ENCODE peak calls at places on chromosomes 16 and 17, in six cellular contexts. V is cardiac fibroblast, L is foreskin fibroblast, Y is omental fat pad, D is HL-60, Z is HFF-Myc. J is an unnamed sample.

GRCh38 chr17:1713878-1714487 is 3.8 kb upstream of the TLCD2 start:
- DNase-seq in Y (no peak), V (no peak), Z (no peak), L (peak), D (peak), J (peak)

GRCh38 chr17:35666967-35667552 is 64.4 kb upstream of the RASL10B start:
- DNase-seq in D (no peak), V (peak), L (peak), Z (no peak), Y (no peak), J (no peak)

GRCh38 chr16:3490911-3491629 is 4.2 kb downstream of the C16orf90 start:
- DNase-seq in D (no peak), L (no peak), Z (no peak), Y (no peak), V (no peak), J (no peak)

GRCh38 chr16:80932725-80933124 is 74.0 kb downstream of the CMC2 start:
- DNase-seq in L (peak), Z (peak), Y (peak), V (peak), D (no peak), J (no peak)

GRCh38 chr17:61478790-61479492 is 26.7 kb downstream of the TBX4 start:
- DNase-seq in V (no peak), Y (no peak), Z (no peak), D (no peak), L (no peak), J (no peak)

GRCh38 chr17:50020841-50021599 is 26.0 kb upstream of the DLX3 start:
- DNase-seq in D (peak), V (no peak), Y (no peak), Z (no peak), L (no peak), J (no peak)

GRCh38 chr17:51395621-51396020 is 135.3 kb downstream of the UTP18 start:
- DNase-seq in D (no peak), L (no peak), Z (no peak), V (no peak), Y (no peak), J (no peak)

GRCh38 chr16:89163297-89163696 is 8.3 kb upstream of the CDH15 start:
- DNase-seq in Y (no peak), Z (no peak), L (no peak), V (no peak), D (no peak), J (no peak)

GRCh38 chr17:39139137-39139516 is 12.3 kb downstream of the PLXDC1 start:
- DNase-seq in Z (peak), Y (no peak), D (no peak), L (peak), V (peak), J (no peak)

GRCh38 chr16:28902909-28903308 is 22.1 kb downstream of the RABEP2 start:
- DNase-seq in L (no peak), Y (no peak), Z (no peak), V (no peak), D (no peak), J (no peak)

GRCh38 chr16:10181196-10182162 is 749 bp downstream of the GRIN2A start:
- DNase-seq in L (peak), Z (no peak), D (peak), Y (no peak), V (peak), J (peak)

GRCh38 chr17:56449176-56449575 is 144.3 kb upstream of the NOG start:
- DNase-seq in Y (no peak), Z (no peak), D (no peak), V (no peak), L (no peak), J (no peak)

GRCh38 chr16:48413291-48413690 is 28.1 kb upstream of the SIAH1 start:
- DNase-seq in Z (no peak), V (no peak), D (no peak), L (no peak), Y (no peak), J (no peak)

GRCh38 chr16:70703041-70703834 is 17.4 kb upstream of the MTSS2 start:
- DNase-seq in Z (peak), Y (no peak), L (peak), V (peak), D (no peak), J (no peak)

GRCh38 chr16:89860747-89861304 is 12.6 kb upstream of the TCF25 start:
- DNase-seq in Z (no peak), V (peak), D (peak), Y (peak), L (peak), J (peak)

DNA sequence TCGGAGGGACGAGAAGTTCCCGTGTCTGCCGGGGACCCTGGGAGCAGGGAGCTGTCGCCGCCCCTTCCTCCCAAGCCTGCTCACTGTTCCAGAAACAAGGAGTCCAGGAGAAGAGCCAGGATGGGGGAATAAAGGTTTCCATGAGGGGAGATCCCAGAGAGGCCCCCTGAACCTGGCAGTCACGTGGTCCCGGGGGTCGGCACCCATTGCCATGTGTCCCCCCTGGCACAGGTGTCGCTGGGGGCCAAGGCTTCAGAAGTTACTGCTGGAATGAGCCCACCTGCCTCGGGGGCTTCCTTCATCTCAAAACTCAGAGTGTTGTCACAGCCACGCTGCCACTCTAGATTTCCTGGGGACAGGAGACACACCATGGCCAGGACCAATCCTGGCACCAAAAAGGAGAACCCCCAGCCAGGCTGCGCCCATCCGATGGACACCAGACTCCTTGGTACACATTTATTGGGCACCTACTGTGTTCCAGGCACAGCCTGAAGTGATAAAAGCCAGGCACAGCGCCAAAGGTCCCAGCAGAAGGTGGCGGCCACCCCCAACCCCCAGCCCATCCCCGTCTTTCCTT is 19.7 kb downstream of the RBFOX3 start:
- DNase-seq in V (no peak), L (no peak), Z (no peak), Y (no peak), D (no peak), J (no peak)
- TF ChIP-seq CTCF in V (no peak), L (no peak), Z (no peak), Y (no peak), D (no peak), J (no peak)

DNA sequence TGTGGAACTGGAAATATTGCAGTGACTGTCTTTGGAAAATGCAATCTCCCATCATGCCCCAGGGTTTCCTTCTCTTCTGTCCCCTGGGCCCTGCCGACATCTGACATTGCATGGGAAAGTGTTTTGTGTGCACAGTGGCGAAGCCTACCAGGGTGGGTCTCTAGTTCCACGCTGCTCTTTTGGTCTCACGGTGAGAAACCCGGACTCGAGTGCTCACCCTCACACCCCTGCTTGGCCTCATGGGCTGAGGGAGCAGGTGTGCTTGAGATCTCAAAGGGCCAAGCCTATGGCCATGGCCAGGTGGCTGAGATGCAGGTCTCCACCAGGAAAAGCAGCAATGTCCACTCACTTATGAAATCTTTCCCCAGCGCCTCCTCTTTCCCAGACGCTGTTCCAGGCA is 32.0 kb downstream of the SPNS3 start:
- DNase-seq in V (no peak), L (no peak), Z (no peak), Y (no peak), D (no peak), J (no peak)
- TF ChIP-seq CTCF in V (no peak), L (no peak), Z (no peak), Y (no peak), D (no peak), J (no peak)

GRCh38 chr16:24699151-24699723 is 30.2 kb upstream of the TNRC6A start:
- DNase-seq in D (no peak), L (no peak), V (no peak), Y (no peak), Z (no peak), J (no peak)

GRCh38 chr16:24696699-24697098 is 32.8 kb upstream of the TNRC6A start:
- DNase-seq in Z (no peak), V (no peak), Y (no peak), D (no peak), L (no peak), J (no peak)

GRCh38 chr16:24700549-24701392 is 28.7 kb upstream of the TNRC6A start:
- DNase-seq in Z (peak), L (peak), V (peak), Y (peak), D (no peak), J (no peak)

GRCh38 chr16:24701521-24701951 is 27.9 kb upstream of the TNRC6A start:
- DNase-seq in Z (peak), Y (no peak), V (peak), L (peak), D (no peak), J (no peak)

DNA sequence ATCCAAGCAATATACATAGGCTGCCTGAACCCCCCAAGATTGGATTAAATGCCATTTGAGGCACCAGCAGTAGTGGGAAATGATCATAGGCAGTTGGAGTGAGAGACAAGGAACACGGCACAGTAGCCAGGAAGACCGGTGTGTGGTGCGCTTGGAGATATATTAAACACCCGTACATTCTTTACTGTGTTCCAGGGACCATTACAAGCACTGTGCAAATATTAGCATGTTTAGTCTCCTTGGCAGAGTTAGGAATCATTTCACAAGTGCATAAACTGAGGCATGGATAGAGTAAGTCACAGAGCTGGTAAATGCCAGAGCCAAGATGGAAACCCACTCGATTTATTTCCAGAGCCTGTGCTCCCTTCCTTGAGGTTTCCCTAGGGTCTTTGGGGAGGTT is 31.1 kb upstream of the TNRC6A start:
- DNase-seq in D (no peak), Z (no peak), L (no peak), V (no peak), Y (no peak), J (no peak)
- TF ChIP-seq CTCF in D (no peak), Z (no peak), L (no peak), V (no peak), Y (no peak), J (no peak)

GRCh38 chr17:31061678-31062077 is 33.1 kb upstream of the NF1 start:
- DNase-seq in D (no peak), L (no peak), V (no peak), Y (no peak), Z (no peak), J (no peak)
- TF ChIP-seq CTCF in D (no peak), L (no peak), V (peak), Y (no peak), Z (peak), J (no peak)

DNA sequence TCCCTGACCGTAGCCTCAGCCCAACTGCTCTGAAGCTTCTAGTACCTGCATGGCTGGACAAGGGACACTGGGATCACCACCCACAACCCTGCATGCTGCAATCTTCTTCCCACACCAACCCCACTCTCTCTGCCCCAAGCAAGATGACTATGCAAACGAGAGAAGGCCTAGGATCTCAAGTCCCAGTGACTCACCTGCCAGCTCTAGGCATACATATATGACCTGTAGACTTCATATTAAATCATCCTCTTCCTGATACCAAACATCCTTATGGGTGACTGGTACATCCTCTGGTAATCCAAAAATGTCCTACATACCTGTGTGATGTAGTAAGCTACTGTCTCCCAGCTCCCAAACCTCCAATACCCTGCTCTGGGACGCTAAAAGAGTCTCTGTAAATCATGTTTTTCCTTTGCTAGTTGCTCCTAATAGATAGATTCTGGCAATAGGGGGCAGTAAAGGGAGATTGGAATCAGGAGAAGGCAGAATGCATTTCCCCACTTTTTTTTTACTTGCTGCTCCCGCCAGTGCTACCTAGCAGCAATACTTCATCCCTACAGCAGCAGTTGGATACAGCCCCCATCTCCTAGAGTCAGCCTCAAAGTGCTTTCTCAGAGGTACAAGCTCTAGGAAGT is 43.4 kb upstream of the SOX9 start:
- DNase-seq in V (no peak), L (no peak), D (no peak), Z (no peak), Y (no peak), J (no peak)
- TF ChIP-seq CTCF in V (no peak), L (no peak), D (no peak), Z (no peak), Y (no peak), J (peak)

DNA sequence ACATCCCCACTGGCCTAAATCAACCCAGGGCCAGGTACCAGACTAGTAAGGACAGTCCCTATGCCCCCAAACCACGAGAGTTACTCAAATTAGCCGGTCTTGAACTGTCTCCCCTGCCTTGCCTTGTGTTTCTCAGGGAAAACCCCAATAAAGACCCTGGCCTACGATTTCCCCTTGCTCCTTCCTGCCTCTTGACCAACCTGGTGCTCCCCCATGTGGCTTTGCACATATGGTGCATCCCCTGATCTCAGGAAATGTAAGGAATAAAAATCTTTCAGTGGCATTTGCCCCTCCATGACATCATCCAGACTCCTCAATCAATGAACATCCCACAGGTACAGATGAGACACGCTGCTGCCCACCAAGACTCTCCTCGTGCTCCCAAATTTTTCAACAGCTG is 87.9 kb downstream of the ZNF18 start:
- DNase-seq in D (no peak), L (no peak), V (no peak), Y (no peak), Z (no peak), J (no peak)
- TF ChIP-seq CTCF in D (no peak), L (no peak), V (no peak), Y (no peak), Z (no peak), J (no peak)

GRCh38 chr17:8799851-8800212 is 667 bp upstream of the MFSD6L start:
- DNase-seq in V (no peak), D (no peak), Z (no peak), Y (no peak), L (no peak), J (no peak)

GRCh38 chr17:8797621-8798175 is 1.5 kb downstream of the MFSD6L start:
- DNase-seq in Z (no peak), V (no peak), Y (no peak), D (no peak), L (no peak), J (no peak)

GRCh38 chr17:8798176-8799000 is 777 bp downstream of the MFSD6L start:
- DNase-seq in V (no peak), Y (no peak), L (no peak), Z (no peak), D (no peak), J (no peak)

GRCh38 chr17:8800656-8801055 is 1.5 kb upstream of the MFSD6L start:
- DNase-seq in D (no peak), Z (no peak), V (no peak), L (no peak), Y (no peak), J (no peak)

DNA sequence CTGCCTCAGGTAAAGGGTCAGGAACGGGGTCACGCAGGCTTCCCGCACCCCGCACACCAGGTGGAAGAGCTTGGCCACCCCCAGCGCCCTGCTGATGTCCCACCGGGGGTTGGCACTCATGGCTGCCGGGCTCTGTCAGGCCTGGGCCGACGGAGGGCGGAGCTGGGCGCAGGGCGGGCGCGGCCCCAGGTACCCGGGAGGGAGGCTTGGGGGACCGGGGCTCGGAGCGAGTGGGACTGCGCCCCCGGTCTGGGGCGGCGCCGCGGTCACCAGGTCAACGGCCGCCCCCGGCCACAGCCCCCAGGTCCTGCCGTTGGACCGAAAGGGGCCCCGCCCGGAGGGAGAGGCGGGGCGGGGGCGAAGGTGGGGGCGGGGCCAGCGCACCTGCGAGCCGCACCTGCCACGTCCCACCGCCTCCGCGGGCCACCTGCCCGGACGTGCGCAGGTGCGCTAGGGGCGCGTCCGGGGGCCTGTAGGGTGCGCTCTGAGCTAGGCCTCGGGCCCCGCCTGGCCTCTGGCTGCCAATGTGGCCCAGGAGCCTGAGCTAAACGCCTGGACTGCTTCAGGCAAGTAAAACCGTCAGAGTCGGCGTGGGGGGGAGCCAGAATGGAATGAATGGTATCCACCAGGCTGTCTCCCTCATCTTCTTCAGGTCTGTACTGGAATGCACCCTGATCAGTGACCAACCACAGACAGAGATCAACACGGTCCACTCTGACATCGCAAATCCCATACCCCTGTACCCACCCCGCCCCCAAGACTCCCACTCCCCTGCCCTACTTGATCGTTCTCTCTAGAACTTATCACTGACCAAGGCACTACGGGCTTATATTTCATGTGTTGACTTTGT is at the start of gene MFSD6L:
- DNase-seq in V (no peak), L (no peak), Y (no peak), Z (no peak), D (no peak), J (no peak)
- TF ChIP-seq CTCF in V (no peak), L (no peak), Y (no peak), Z (peak), D (no peak), J (no peak)

DNA sequence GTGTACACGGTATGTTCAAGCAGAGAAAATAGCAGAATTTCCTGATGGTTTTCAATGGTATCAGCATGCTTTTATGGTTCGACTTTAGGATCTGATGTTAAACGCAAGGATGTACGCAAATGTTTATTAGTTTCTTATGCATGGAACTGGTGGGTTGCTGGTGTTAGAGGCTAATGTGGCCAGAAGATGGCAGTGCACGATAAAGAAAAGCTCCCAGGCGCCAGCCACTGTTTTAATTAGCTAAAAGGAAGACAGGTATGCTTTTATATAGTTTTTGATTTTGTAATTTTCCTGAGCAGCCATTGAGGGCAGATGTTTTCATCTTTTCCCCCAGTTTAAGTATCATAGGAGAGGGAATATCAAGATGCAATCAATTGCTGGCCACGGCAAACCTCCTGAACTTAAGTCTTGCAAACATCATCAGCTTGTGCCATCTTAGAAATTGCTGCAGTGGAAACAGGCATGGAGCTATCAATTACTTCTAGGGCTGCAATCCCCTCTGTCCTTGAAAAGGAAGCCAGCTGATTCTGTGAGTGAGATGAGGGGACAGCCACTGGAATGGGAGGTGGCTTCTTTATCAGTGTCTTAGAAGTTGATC is 648.5 kb upstream of the RBFOX1 start:
- DNase-seq in D (peak), Y (no peak), L (peak), Z (no peak), V (peak), J (no peak)
- TF ChIP-seq CTCF in D (peak), Y (no peak), L (peak), Z (peak), V (peak), J (peak)